ENCODE peak calls at places on chromosomes 11 and 22, in nine cellular contexts. J is heart right ventricle, A is brain microvascular endothelial cell, H is iPS DF 6.9, P is hepatocyte, I is body of pancreas, N is spleen, X is uterus, U is OCI-LY7. E is an unnamed sample.

GRCh38 chr11:24163146-24163545 is 333.7 kb upstream of the LUZP2 start:
- DNase-seq in I (no peak), P (no peak), X (no peak), A (no peak), N (no peak), J (no peak), U (no peak), H (no peak), E (no peak)

GRCh38 chr11:130144721-130145327 is 14.8 kb upstream of the ST14 start:
- DNase-seq in X (no peak), A (no peak), U (no peak), I (peak), J (no peak), P (peak), H (no peak), N (no peak), E (peak)

GRCh38 chr11:65378208-65378927 is 4.1 kb downstream of the SLC25A45 start:
- DNase-seq in U (peak), H (no peak), I (peak), N (no peak), J (no peak), A (no peak), P (peak), X (no peak), E (no peak)

GRCh38 chr22:25410849-25411248 is 153.6 kb upstream of the GRK3 start:
- DNase-seq in I (no peak), A (no peak), U (no peak), X (no peak), P (no peak), N (no peak), H (no peak), J (no peak), E (no peak)

GRCh38 chr22:40196628-40197027 is 18.9 kb downstream of the TNRC6B start:
- DNase-seq in N (no peak), P (peak), J (no peak), X (peak), A (peak), U (no peak), I (no peak), H (no peak), E (no peak)

GRCh38 chr22:17817511-17818065 is 43.3 kb upstream of the BID start:
- DNase-seq in H (no peak), U (no peak), A (no peak), N (no peak), X (no peak), P (no peak), J (no peak), I (no peak), E (no peak)

GRCh38 chr11:78449866-78450265 is 32.2 kb upstream of the GAB2 start:
- DNase-seq in P (no peak), J (no peak), N (no peak), U (no peak), A (peak), I (no peak), H (no peak), X (no peak), E (no peak)

GRCh38 chr11:20156280-20156875 is 3.9 kb downstream of the DBX1 start:
- DNase-seq in U (no peak), I (peak), A (no peak), N (peak), H (no peak), X (no peak), P (no peak), J (no peak), E (peak)

GRCh38 chr11:130527648-130528300 is 79.3 kb downstream of the ADAMTS15 start:
- DNase-seq in A (peak), J (peak), P (no peak), N (no peak), H (no peak), I (no peak), U (no peak), X (no peak), E (peak)

GRCh38 chr22:35315141-35315854 is 15.6 kb downstream of the TOM1 start:
- DNase-seq in N (peak), X (peak), I (no peak), J (peak), U (no peak), H (no peak), A (no peak), P (no peak), E (no peak)

GRCh38 chr11:57303990-57304579 is 20.7 kb downstream of the TNKS1BP1 start:
- DNase-seq in P (no peak), H (no peak), N (no peak), X (no peak), I (no peak), J (no peak), U (no peak), A (no peak), E (no peak)

GRCh38 chr11:118439656-118440055 is 3.4 kb downstream of the KMT2A start:
- DNase-seq in J (no peak), N (no peak), P (no peak), X (no peak), U (no peak), H (no peak), A (no peak), I (no peak), E (no peak)

GRCh38 chr11:34788642-34789041 is 127.5 kb downstream of the APIP start:
- DNase-seq in I (no peak), J (no peak), N (no peak), P (no peak), H (no peak), A (no peak), X (no peak), U (no peak), E (no peak)
- H3K27ac ChIP-seq in I (no peak), J (no peak), N (no peak), P (no peak), H (no peak), A (no peak), X (no peak), U (no peak), E (no peak)

GRCh38 chr11:71955898-71956456 is 27.1 kb downstream of the RNF121 start:
- DNase-seq in N (no peak), J (no peak), H (no peak), A (no peak), I (no peak), X (no peak), U (no peak), P (no peak), E (no peak)
- H3K27ac ChIP-seq in N (no peak), J (no peak), H (no peak), A (no peak), I (no peak), X (no peak), U (no peak), P (no peak), E (no peak)

GRCh38 chr11:134888821-134889220 is 476.8 kb upstream of the B3GAT1 start:
- DNase-seq in A (no peak), U (no peak), N (no peak), J (no peak), P (no peak), X (no peak), I (no peak), H (no peak), E (no peak)
- H3K27ac ChIP-seq in A (no peak), U (no peak), N (no peak), J (no peak), P (no peak), X (no peak), I (no peak), H (no peak), E (no peak)

DNA sequence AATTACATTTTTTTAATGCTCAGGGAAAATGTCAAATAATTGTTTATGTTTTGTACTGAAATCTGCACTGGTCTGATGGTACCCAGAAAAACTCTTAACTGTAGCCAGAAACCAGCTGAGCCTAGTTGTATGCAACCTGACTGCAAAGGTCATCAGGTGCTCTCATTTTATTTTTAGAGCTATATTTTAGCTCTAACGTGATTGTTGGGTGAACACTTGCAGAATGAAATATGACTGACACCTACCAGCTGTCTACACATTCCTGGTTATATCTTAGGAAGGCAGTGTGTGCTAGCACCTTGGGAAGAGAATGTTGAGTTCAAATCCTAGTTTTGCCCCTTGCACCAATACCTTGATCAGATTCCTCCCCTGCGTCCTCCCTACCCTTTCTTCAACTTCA is 23.6 kb downstream of the PTPRJ start:
- DNase-seq in A (no peak), P (no peak), H (no peak), I (no peak), J (no peak), N (no peak), U (peak), X (no peak), E (no peak)
- H3K27ac ChIP-seq in A (no peak), P (no peak), H (no peak), I (no peak), J (no peak), N (peak), U (peak), X (no peak), E (no peak)

E was measured in endodermal cell.